ENCODE peak calls at places on chromosomes 2 and 18, in five cellular contexts. H is IMR-90, R is SK-MEL-5, P is body of pancreas, X is cardiac muscle cell. M is an unnamed sample.

GRCh38 chr2:75587954-75588587 is 27.3 kb upstream of the EVA1A start:
- DNase-seq in H (peak; percentile 94), P (no peak), R (no peak), X (peak; percentile 59), M (no peak)

GRCh38 chr18:9905401-9905922 is 8.4 kb upstream of the VAPA start:
- DNase-seq in X (peak; percentile 73), P (no peak), R (no peak), H (no peak), M (no peak)

GRCh38 chr2:176934869-176935415 is 277.7 kb upstream of the HNRNPA3 start:
- DNase-seq in H (no peak), X (no peak), P (no peak), R (no peak), M (no peak)

GRCh38 chr2:69074926-69075325 is 61.9 kb downstream of the ANTXR1 start:
- DNase-seq in P (no peak), H (no peak), R (peak; percentile 52), X (no peak), M (no peak)

GRCh38 chr2:19126281-19126680 is 232.1 kb downstream of the OSR1 start:
- DNase-seq in P (no peak), H (no peak), X (no peak), R (peak; percentile 84), M (no peak)

GRCh38 chr2:71453404-71454220 is at the start of gene DYSF:
- DNase-seq in R (no peak), P (peak; percentile 36), H (peak; percentile 17), X (peak; percentile 55), M (no peak)

GRCh38 chr2:221465776-221466175 is 106.3 kb downstream of the EPHA4 start:
- DNase-seq in P (no peak), R (no peak), H (peak; percentile 15), X (peak; percentile 36), M (no peak)

GRCh38 chr2:179936654-179937053 is 70.4 kb downstream of the CWC22 start:
- DNase-seq in H (no peak), P (no peak), R (peak; percentile 44), X (peak; percentile 14), M (no peak)

GRCh38 chr2:240822280-240822847 is 2.3 kb upstream of the KIF1A start:
- DNase-seq in X (no peak), R (no peak), H (no peak), P (no peak), M (no peak)

GRCh38 chr2:184532541-184532940 is 65.8 kb upstream of the ZNF804A start:
- DNase-seq in H (no peak), X (no peak), P (no peak), R (no peak), M (no peak)

GRCh38 chr18:68623342-68623741 is 91.6 kb downstream of the TMX3 start:
- DNase-seq in H (peak; percentile 84), P (peak; percentile 16), X (peak; percentile 86), R (peak; percentile 78), M (no peak)

GRCh38 chr2:149148195-149149006 is 109.9 kb downstream of the LYPD6B start:
- DNase-seq in P (no peak), H (no peak), X (no peak), R (no peak), M (no peak)

GRCh38 chr2:54289942-54290702 is 34.1 kb upstream of the TSPYL6 start:
- DNase-seq in R (no peak), P (no peak), H (no peak), X (no peak), M (no peak)

GRCh38 chr2:122029945-122030344 is 274.5 kb downstream of the TSN start:
- DNase-seq in X (no peak), R (no peak), H (no peak), P (no peak), M (no peak)

GRCh38 chr2:197255550-197255949 is 55.0 kb downstream of the ANKRD44 start:
- DNase-seq in H (peak; percentile 55), P (no peak), R (no peak), X (peak; percentile 67), M (peak; percentile 68)

GRCh38 chr2:225889452-225889851 is 489.9 kb downstream of the NYAP2 start:
- DNase-seq in X (peak; percentile 79), P (peak; percentile 18), R (peak; percentile 68), H (peak; percentile 94), M (peak; percentile 20)

GRCh38 chr2:137435176-137435575 is 529.1 kb upstream of the HNMT start:
- DNase-seq in R (no peak), H (no peak), P (no peak), X (no peak), M (no peak)

GRCh38 chr18:55781481-55781957 is 193.5 kb upstream of the TCF4 start:
- DNase-seq in H (peak; percentile 77), P (no peak), X (peak; percentile 86), R (peak; percentile 60), M (no peak)

GRCh38 chr2:27152796-27153464 is 4.1 kb downstream of the TCF23 start:
- DNase-seq in R (no peak), P (no peak), X (no peak), H (peak; percentile 48), M (no peak)

GRCh38 chr2:120301289-120301688 is 44.6 kb upstream of the INHBB start:
- DNase-seq in R (no peak), P (no peak), X (no peak), H (no peak), M (no peak)

GRCh38 chr2:151902829-151903228 is 74.6 kb upstream of the ARL5A start:
- DNase-seq in X (peak; percentile 29), P (no peak), R (no peak), H (no peak), M (no peak)

GRCh38 chr2:224403657-224404056 is 1.8 kb upstream of the FAM124B start:
- DNase-seq in R (no peak), P (no peak), H (no peak), X (no peak), M (no peak)

GRCh38 chr2:161946489-161947107 is 127.4 kb downstream of the DPP4 start:
- DNase-seq in H (peak; percentile 28), X (peak; percentile 48), P (no peak), R (peak; percentile 54), M (no peak)

GRCh38 chr2:190932524-190932923 is 51.9 kb downstream of the GLS start:
- DNase-seq in P (no peak), H (no peak), X (no peak), R (no peak), M (no peak)

GRCh38 chr18:51236225-51236624 is 38.7 kb upstream of the MEX3C start:
- DNase-seq in R (peak; percentile 94), H (peak; percentile 13), X (peak; percentile 93), P (peak; percentile 11), M (no peak)

GRCh38 chr2:135265960-135266490 is 213.9 kb downstream of the RAB3GAP1 start:
- DNase-seq in H (no peak), X (no peak), P (no peak), R (no peak), M (no peak)

GRCh38 chr18:6729247-6730091 is at the start of gene ARHGAP28:
- DNase-seq in H (peak; percentile 92), X (peak; percentile 96), P (peak; percentile 79), R (peak; percentile 71), M (no peak)

GRCh38 chr2:163717993-163718680 is 17.7 kb downstream of the FIGN start:
- DNase-seq in R (no peak), X (no peak), P (no peak), H (no peak), M (no peak)

GRCh38 chr18:9016819-9017169 is 85.7 kb upstream of the NDUFV2 start:
- DNase-seq in R (peak; percentile 35), P (no peak), X (no peak), H (peak; percentile 9), M (no peak)

GRCh38 chr2:230564805-230565779 is 147.6 kb upstream of the CAB39 start:
- DNase-seq in X (peak; percentile 61), R (no peak), H (peak; percentile 63), P (no peak), M (no peak)